ENCODE peak calls at places on chromosomes 2 and 18, in four cellular contexts. Y is HepG2, M is K562, G is GM12878. T is an unnamed sample.

GRCh38 chr2:200422071-200422470 is 87.8 kb downstream of the KCTD18 start:
- DNase-seq in M (no peak), Y (no peak), G (no peak), T (no peak)

GRCh38 chr2:121074322-121074932 is 210.6 kb downstream of the TFCP2L1 start:
- DNase-seq in G (no peak), M (peak; percentile 14), Y (no peak), T (peak; percentile 60)

GRCh38 chr2:241094924-241095420 is 7.1 kb downstream of the MTERF4 start:
- DNase-seq in G (no peak), Y (no peak), M (no peak), T (no peak)

GRCh38 chr2:221961561-221961960 is 337.2 kb downstream of the PAX3 start:
- DNase-seq in M (no peak), G (no peak), Y (no peak), T (no peak)

GRCh38 chr2:210157546-210157945 is 13.7 kb downstream of the KANSL1L start:
- DNase-seq in Y (no peak), M (no peak), G (no peak), T (no peak)

GRCh38 chr2:157497603-157498314 is 53.9 kb upstream of the CYTIP start:
- DNase-seq in Y (peak; percentile 19), M (peak; percentile 49), G (no peak), T (no peak)

GRCh38 chr2:12076810-12077209 is 330.4 kb downstream of the LPIN1 start:
- DNase-seq in M (no peak), G (no peak), Y (no peak), T (no peak)

GRCh38 chr2:150282821-150283309 is 204.6 kb downstream of the RND3 start:
- DNase-seq in M (no peak), Y (no peak), G (no peak), T (no peak)

GRCh38 chr2:168718622-168719021 is 83.8 kb upstream of the NOSTRIN start:
- DNase-seq in Y (no peak), M (no peak), G (no peak), T (no peak)

GRCh38 chr2:217838409-217838831 is 164.4 kb downstream of the TNS1 start:
- DNase-seq in Y (no peak), G (no peak), M (no peak), T (no peak)

GRCh38 chr18:41767960-41768359 is 187.1 kb upstream of the PIK3C3 start:
- DNase-seq in Y (no peak), M (no peak), G (no peak), T (no peak)

GRCh38 chr2:154758871-154759270 is 60.4 kb downstream of the KCNJ3 start:
- DNase-seq in Y (no peak), G (no peak), M (no peak), T (no peak)

GRCh38 chr2:184835081-184835728 is 236.9 kb downstream of the ZNF804A start:
- DNase-seq in G (no peak), M (no peak), Y (peak; percentile 5), T (no peak)

GRCh38 chr2:103103678-103104077 is 341.8 kb downstream of the TMEM182 start:
- DNase-seq in Y (no peak), G (no peak), M (no peak), T (no peak)

GRCh38 chr2:46776687-46777327 is 138.8 kb downstream of the MCFD2 start:
- DNase-seq in Y (peak; percentile 69), M (peak; percentile 32), G (no peak), T (no peak)

GRCh38 chr2:26463252-26464207 is 14.4 kb downstream of the OTOF start:
- DNase-seq in Y (peak; percentile 76), M (no peak), G (no peak), T (peak; percentile 57)

GRCh38 chr2:170362895-170363582 is 185.1 kb downstream of the MYO3B start:
- DNase-seq in M (peak; percentile 73), G (no peak), Y (no peak), T (no peak)
- TF ChIP-seq BRCA1 in M (no peak), G (no peak), Y (no peak), T (no peak)

GRCh38 chr2:165058471-165059265 is 103.3 kb upstream of the SLC38A11 start:
- DNase-seq in Y (no peak), M (no peak), G (no peak), T (no peak)
- H3K9ac ChIP-seq in Y (no peak overlapping the region), M (no peak overlapping the region), G (no peak overlapping the region), T (no peak overlapping the region)

DNA sequence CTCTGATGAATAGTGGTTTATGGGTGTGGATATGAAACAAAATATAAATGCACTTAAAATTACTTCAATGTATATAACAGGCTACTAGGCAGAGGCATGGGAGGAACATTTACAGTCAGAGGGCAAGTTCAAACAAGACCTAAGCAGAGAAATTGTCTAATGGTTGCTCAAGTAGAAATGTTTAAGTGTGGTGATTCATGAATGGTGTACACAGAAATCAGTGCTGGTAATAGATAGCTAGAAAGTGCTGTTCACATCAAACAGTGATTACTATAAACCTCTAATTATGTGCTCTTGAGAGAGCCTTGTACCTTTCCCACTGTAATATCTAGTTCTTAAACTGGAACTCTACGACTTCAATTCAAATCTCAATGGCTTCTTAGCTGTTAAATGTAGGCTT is 485.1 kb downstream of the NRXN1 start:
- DNase-seq in G (no peak), Y (no peak), M (no peak), T (no peak)
- TF ChIP-seq BRCA1 in G (no peak), Y (no peak), M (no peak), T (no peak)

DNA sequence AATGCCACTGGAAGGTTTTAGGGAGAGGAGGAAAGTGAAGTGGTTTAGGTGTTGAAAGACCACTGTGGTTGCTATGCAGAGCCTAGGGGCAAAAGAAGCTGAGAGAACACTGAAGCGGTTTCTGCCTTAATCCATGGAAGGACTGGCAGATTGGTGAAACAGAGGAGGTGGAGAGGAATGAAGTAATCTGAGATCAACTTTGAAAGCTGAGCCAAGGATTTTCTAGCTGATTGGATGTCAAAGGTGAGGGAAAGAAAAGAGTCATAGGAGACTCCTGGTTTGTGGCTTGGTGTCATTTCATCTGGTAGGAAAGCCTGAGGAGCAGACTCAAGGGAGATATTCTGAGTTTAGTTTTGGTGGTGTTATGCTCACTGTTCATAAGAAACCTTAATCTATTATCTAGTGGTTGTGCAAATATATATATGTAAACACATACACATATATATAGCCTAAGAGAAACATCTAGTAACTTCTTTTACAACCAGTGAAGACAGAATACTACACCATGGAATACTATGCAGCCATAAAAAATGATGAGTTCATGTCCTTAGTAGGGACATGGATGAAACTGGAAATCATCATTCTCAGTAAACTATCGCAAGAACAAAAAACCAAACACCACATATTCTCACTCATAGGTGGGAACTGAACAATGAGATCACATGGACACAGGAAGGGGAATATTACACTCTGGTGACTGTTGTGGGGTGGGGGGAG is 134.1 kb upstream of the CREB1 start:
- DNase-seq in Y (no peak), G (no peak), M (no peak), T (no peak)
- H3K9ac ChIP-seq in Y (no peak overlapping the region), G (no peak overlapping the region), M (no peak overlapping the region), T (no peak overlapping the region)